ENCODE peak calls at places on chromosomes 12 and 14, in eight cellular contexts. V is NCI-H460; L is GF-D8; E is CD4-positive, alpha-beta memory T cell; W is hepatic stellate cell; B is hepatocyte; X is activated CD8-positive, alpha-beta memory T cell treated with anti-CD3 and anti-CD28 coated beads for 24 hours; N is HFF-Myc. Z is an unnamed sample.

GRCh38 chr12:96354844-96355534 is 45.2 kb downstream of the CDK17 start:
- DNase-seq in V (no peak), L (no peak), E (no peak), W (no peak), B (no peak), X (no peak), N (peak), Z (no peak)

GRCh38 chr12:6554168-6554989 is 1.5 kb downstream of the IFFO1 start:
- DNase-seq in V (no peak), L (peak), E (peak), W (peak), B (peak), X (peak), N (no peak), Z (peak)

GRCh38 chr14:57871487-57872080 is 5.7 kb upstream of the SLC35F4 start:
- DNase-seq in V (peak), L (no peak), E (no peak), W (peak), B (peak), X (no peak), N (peak), Z (peak)

GRCh38 chr12:6772331-6772695 is at the start of gene LAG3:
- DNase-seq in V (no peak), L (no peak), E (no peak), W (no peak), B (no peak), X (peak), N (no peak), Z (peak)

GRCh38 chr14:69650948-69651369 is 39.6 kb downstream of the SUSD6 start:
- DNase-seq in V (no peak), L (no peak), E (no peak), W (no peak), B (no peak), X (no peak), N (no peak), Z (no peak)

GRCh38 chr14:57755018-57755521 is 110.8 kb downstream of the SLC35F4 start:
- DNase-seq in V (no peak), L (no peak), E (no peak), W (no peak), B (no peak), X (no peak), N (no peak), Z (no peak)

GRCh38 chr14:75521415-75522199 is 662 bp upstream of the BATF start:
- DNase-seq in V (no peak), L (no peak), E (peak), W (no peak), B (peak), X (peak), N (no peak), Z (no peak)

GRCh38 chr14:64689292-64689691 is 14.9 kb upstream of the PLEKHG3 start:
- DNase-seq in V (no peak), L (no peak), E (no peak), W (no peak), B (no peak), X (no peak), N (no peak), Z (no peak)

GRCh38 chr14:31969371-31969770 is 107.7 kb upstream of the ARHGAP5 start:
- DNase-seq in V (no peak), L (no peak), E (no peak), W (no peak), B (peak), X (no peak), N (no peak), Z (no peak)

GRCh38 chr12:119630223-119630781 is 36.7 kb downstream of the TMEM233 start:
- DNase-seq in V (no peak), L (no peak), E (no peak), W (no peak), B (no peak), X (no peak), N (no peak), Z (no peak)

GRCh38 chr14:91414475-91415342 is 2.9 kb downstream of the CCDC88C start:
- DNase-seq in V (no peak), L (no peak), E (no peak), W (no peak), B (no peak), X (peak), N (no peak), Z (no peak)

GRCh38 chr14:101063121-101063520 is 159.6 kb upstream of the RTL1 start:
- DNase-seq in V (no peak), L (no peak), E (no peak), W (no peak), B (no peak), X (no peak), N (no peak), Z (no peak)

GRCh38 chr12:100229876-100230275 is 29.3 kb downstream of the ACTR6 start:
- DNase-seq in V (no peak), L (peak), E (no peak), W (no peak), B (peak), X (no peak), N (no peak), Z (no peak)

GRCh38 chr12:99138397-99138796 is 493.3 kb downstream of the APAF1 start:
- DNase-seq in V (no peak), L (no peak), E (no peak), W (no peak), B (no peak), X (no peak), N (no peak), Z (no peak)

GRCh38 chr14:56862843-56863242 is 52.6 kb upstream of the OTX2 start:
- DNase-seq in V (no peak), L (no peak), E (no peak), W (no peak), B (no peak), X (no peak), N (no peak), Z (no peak)

GRCh38 chr12:50283230-50283923 is at the start of gene LIMA1:
- DNase-seq in V (peak), L (peak), E (peak), W (peak), B (peak), X (peak), N (peak), Z (peak)

GRCh38 chr14:36524874-36525745 is 5.1 kb upstream of the NKX2-1 start:
- DNase-seq in V (peak), L (no peak), E (no peak), W (no peak), B (peak), X (no peak), N (no peak), Z (peak)

GRCh38 chr12:118850244-118850825 is 131.0 kb upstream of the SRRM4 start:
- DNase-seq in V (no peak), L (no peak), E (no peak), W (no peak), B (peak), X (no peak), N (no peak), Z (no peak)

GRCh38 chr12:53561590-53561953 is 54.3 kb upstream of the NPFF start:
- DNase-seq in V (peak), L (no peak), E (no peak), W (peak), B (peak), X (no peak), N (peak), Z (peak)